ENCODE peak calls at places on chromosomes 5 and 9, in five cellular contexts. C is PC-9, S is lower leg skin, G is fibroblast of pulmonary artery, J is ascending aorta. N is an unnamed sample.

GRCh38 chr9:105425817-105426433 is 21.9 kb upstream of the FSD1L start:
- DNase-seq in G (peak), J (no peak), C (no peak), S (no peak), N (no peak)

GRCh38 chr5:123514615-123515355 is 2.8 kb downstream of the CSNK1G3 start:
- DNase-seq in G (no peak), S (no peak), C (peak), J (no peak), N (no peak)

GRCh38 chr5:169089343-169089742 is 211.6 kb downstream of the SLIT3 start:
- DNase-seq in G (no peak), J (no peak), C (no peak), S (no peak), N (no peak)

GRCh38 chr5:94754824-94755223 is 136.4 kb downstream of the SLF1 start:
- DNase-seq in C (peak), J (no peak), G (no peak), S (no peak), N (no peak)

GRCh38 chr9:82606761-82607382 is 456.1 kb downstream of the RASEF start:
- DNase-seq in G (peak), C (peak), S (peak), J (no peak), N (no peak)

GRCh38 chr9:114850871-114851270 is 45.0 kb upstream of the TNFSF15 start:
- DNase-seq in C (no peak), S (no peak), J (no peak), G (peak), N (no peak)

GRCh38 chr5:141713616-141714309 is 31.7 kb upstream of the ARAP3 start:
- DNase-seq in G (no peak), J (no peak), S (no peak), C (peak), N (no peak)

GRCh38 chr5:81428446-81428845 is 34.5 kb upstream of the ACOT12 start:
- DNase-seq in S (no peak), C (no peak), J (no peak), G (peak), N (no peak)

GRCh38 chr9:36298566-36298965 is 40.3 kb upstream of the GNE start:
- DNase-seq in J (no peak), S (no peak), G (peak), C (no peak), N (no peak)

GRCh38 chr5:122715095-122715494 is 59.8 kb upstream of the SNX2 start:
- DNase-seq in C (no peak), J (no peak), G (peak), S (peak), N (no peak)

GRCh38 chr5:60836131-60836530 is 7.9 kb downstream of the ELOVL7 start:
- DNase-seq in S (no peak), C (no peak), G (no peak), J (no peak), N (no peak)

GRCh38 chr9:69364510-69365150 is 39.6 kb downstream of the ENTREP1 start:
- DNase-seq in J (no peak), C (no peak), S (no peak), G (no peak), N (no peak)

GRCh38 chr5:151772868-151773561 is 1.3 kb downstream of the G3BP1 start:
- DNase-seq in S (no peak), J (no peak), C (no peak), G (peak), N (no peak)

GRCh38 chr9:124810513-124811355 is 33.8 kb downstream of the OLFML2A start:
- DNase-seq in J (no peak), S (no peak), C (peak), G (peak), N (no peak)

GRCh38 chr5:135829179-135829578 is 5.3 kb upstream of the SLC25A48 start:
- DNase-seq in G (no peak), J (peak), C (no peak), S (no peak), N (no peak)

GRCh38 chr9:106964822-106965525 is 102.0 kb downstream of the ZNF462 start:
- DNase-seq in S (no peak), C (no peak), J (no peak), G (no peak), N (no peak)

GRCh38 chr5:115324021-115324420 is 27.6 kb upstream of the CCDC112 start:
- DNase-seq in G (no peak), C (no peak), S (no peak), J (no peak), N (no peak)

GRCh38 chr9:137237759-137238726 is 3.0 kb upstream of the TUBB4B start:
- DNase-seq in J (no peak), S (no peak), C (peak), G (no peak), N (no peak)

GRCh38 chr5:10333154-10334006 is 20.1 kb upstream of the MARCHF6 start:
- DNase-seq in G (peak), J (no peak), C (peak), S (no peak), N (no peak)

GRCh38 chr5:157485811-157486739 is 26.1 kb downstream of the NIPAL4 start:
- DNase-seq in J (no peak), C (no peak), G (no peak), S (no peak), N (no peak)

GRCh38 chr9:124741681-124742080 is 29.4 kb downstream of the NR6A1 start:
- DNase-seq in G (no peak), J (no peak), S (no peak), C (no peak), N (no peak)

GRCh38 chr5:32450952-32451351 is 6.4 kb upstream of the ZFR start:
- DNase-seq in G (no peak), C (no peak), J (no peak), S (no peak), N (no peak)
- TF ChIP-seq CTCF in G (peak), C (no peak), J (no peak), S (no peak), N (no peak)

GRCh38 chr5:39201795-39202593 is 17.4 kb downstream of the FYB1 start:
- DNase-seq in J (no peak), C (no peak), S (no peak), G (no peak), N (no peak)

GRCh38 chr5:39199335-39199734 is 20.0 kb downstream of the FYB1 start:
- DNase-seq in J (no peak), S (no peak), G (no peak), C (no peak), N (no peak)

GRCh38 chr5:39200081-39200480 is 19.3 kb downstream of the FYB1 start:
- DNase-seq in G (no peak), S (no peak), C (no peak), J (no peak), N (no peak)

GRCh38 chr5:39202594-39203290 is 16.6 kb downstream of the FYB1 start:
- DNase-seq in C (no peak), G (no peak), S (no peak), J (no peak), N (no peak)

GRCh38 chr5:39201160-39201794 is 18.1 kb downstream of the FYB1 start:
- DNase-seq in C (no peak), S (no peak), J (no peak), G (no peak), N (no peak)
- H3K4me3 ChIP-seq in C (no peak), S (no peak), J (no peak), G (no peak), N (no peak)

GRCh38 chr9:18786936-18787658 is 245.9 kb downstream of the SAXO1 start:
- DNase-seq in S (no peak), J (no peak), C (no peak), G (peak), N (no peak)

GRCh38 chr9:18788256-18788655 is 244.8 kb downstream of the SAXO1 start:
- DNase-seq in C (no peak), S (no peak), J (no peak), G (no peak), N (no peak)

GRCh38 chr9:18786196-18786595 is 246.8 kb downstream of the SAXO1 start:
- DNase-seq in G (peak), C (no peak), J (no peak), S (no peak), N (no peak)

GRCh38 chr9:18793122-18793521 is 239.9 kb downstream of the SAXO1 start:
- DNase-seq in C (no peak), G (no peak), S (no peak), J (no peak), N (no peak)

GRCh38 chr9:18791074-18791473 is 241.9 kb downstream of the SAXO1 start:
- DNase-seq in C (peak), G (peak), J (no peak), S (no peak), N (no peak)
- TF ChIP-seq CTCF in C (peak), G (peak), J (no peak), S (no peak), N (no peak)

GRCh38 chr5:25573691-25574090 is 928.9 kb upstream of the CDH10 start:
- DNase-seq in G (no peak), S (no peak), J (no peak), C (no peak), N (no peak)

GRCh38 chr5:25567881-25568280 is 923.1 kb upstream of the CDH10 start:
- DNase-seq in S (no peak), G (no peak), C (no peak), J (no peak), N (no peak)

GRCh38 chr5:25568294-25568693 is 923.5 kb upstream of the CDH10 start:
- DNase-seq in S (no peak), G (no peak), C (no peak), J (no peak), N (no peak)

GRCh38 chr5:25570067-25570583 is 925.3 kb upstream of the CDH10 start:
- DNase-seq in C (no peak), J (no peak), S (no peak), G (no peak), N (no peak)

GRCh38 chr5:25568989-25569625 is 924.3 kb upstream of the CDH10 start:
- DNase-seq in S (no peak), J (no peak), C (no peak), G (no peak), N (no peak)
- H3K4me3 ChIP-seq in S (no peak), J (no peak), C (no peak), G (no peak), N (no peak)

GRCh38 chr5:150156033-150156381 is 362 bp upstream of the PDGFRB start:
- DNase-seq in J (no peak), G (no peak), S (no peak), C (no peak), N (no peak)

GRCh38 chr5:150153483-150153882 is 2.2 kb downstream of the PDGFRB start:
- DNase-seq in S (no peak), J (no peak), G (no peak), C (no peak), N (no peak)

GRCh38 chr5:150153957-150154617 is 1.6 kb downstream of the PDGFRB start:
- DNase-seq in C (no peak), S (no peak), G (peak), J (no peak), N (no peak)

GRCh38 chr5:150155258-150156032 is at the start of gene PDGFRB:
- DNase-seq in G (peak), J (peak), S (peak), C (no peak), N (no peak)

DNA sequence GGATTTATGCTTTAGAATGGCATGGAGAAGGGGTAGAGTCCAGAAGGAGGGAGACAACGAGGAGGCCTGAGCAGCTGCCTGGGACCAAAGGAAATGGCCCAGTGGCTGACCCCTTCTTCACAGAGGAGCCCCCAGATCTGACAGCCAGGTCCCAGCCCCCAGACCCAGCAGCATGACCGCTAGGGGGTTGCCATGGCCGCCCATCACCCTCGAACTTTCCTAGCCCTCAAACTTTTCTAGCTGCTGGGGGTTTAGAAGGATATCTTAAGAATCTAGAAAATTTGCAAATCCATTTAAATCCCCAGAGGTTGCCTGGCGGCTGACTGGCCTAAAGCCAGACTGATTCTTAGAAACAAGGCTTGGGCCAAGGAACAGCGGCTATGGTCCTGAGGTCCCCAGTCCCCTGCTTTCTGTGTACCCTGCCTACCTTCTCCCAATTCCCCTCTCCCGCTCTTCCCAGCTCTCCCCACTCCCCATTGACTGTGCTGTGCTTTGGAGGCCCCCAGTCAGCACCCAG is 969 bp downstream of the PDGFRB start:
- DNase-seq in C (no peak), G (no peak), S (no peak), J (no peak), N (no peak)
- TF ChIP-seq CTCF in C (no peak), G (no peak), S (no peak), J (no peak), N (no peak)

GRCh38 chr9:135241381-135242380 is 154.2 kb downstream of the OLFM1 start:
- DNase-seq in G (no peak), J (no peak), S (no peak), C (no peak), N (no peak)
- H3K4me3 ChIP-seq in G (no peak), J (no peak), S (no peak), C (no peak), N (no peak)

GRCh38 chr5:133403741-133404364 is 208.5 kb downstream of the FSTL4 start:
- DNase-seq in C (no peak), S (no peak), G (no peak), J (peak), N (no peak)

GRCh38 chr5:133402781-133403180 is 209.6 kb downstream of the FSTL4 start:
- DNase-seq in G (no peak), S (no peak), J (peak), C (no peak), N (no peak)

GRCh38 chr5:133405275-133406034 is 206.9 kb downstream of the FSTL4 start:
- DNase-seq in S (no peak), C (no peak), G (no peak), J (peak), N (no peak)

GRCh38 chr5:133406208-133406607 is 206.1 kb downstream of the FSTL4 start:
- DNase-seq in G (no peak), C (no peak), J (peak), S (no peak), N (no peak)

DNA sequence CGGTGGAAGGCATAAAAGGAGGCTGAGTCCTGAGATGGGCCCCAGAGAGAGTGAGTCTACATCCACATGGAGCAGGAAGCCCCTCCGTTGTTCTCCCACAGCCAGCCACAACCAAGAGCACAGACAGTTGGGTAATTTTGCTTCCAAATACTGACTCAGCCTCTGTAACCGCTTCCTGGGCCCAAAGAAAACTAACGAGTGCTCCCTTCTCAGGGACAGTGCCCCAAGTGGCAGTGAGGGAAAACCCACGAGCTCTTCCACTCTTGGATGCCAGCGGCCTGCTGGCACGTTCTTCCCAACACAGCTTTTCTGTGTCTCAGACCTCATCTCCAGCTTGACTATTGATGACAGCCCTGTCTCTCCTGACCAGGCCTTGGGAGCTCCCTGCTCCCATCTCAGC is 207.6 kb downstream of the FSTL4 start:
- DNase-seq in J (no peak), G (no peak), S (no peak), C (no peak), N (no peak)
- TF ChIP-seq CTCF in J (no peak), G (no peak), S (no peak), C (no peak), N (no peak)

DNA sequence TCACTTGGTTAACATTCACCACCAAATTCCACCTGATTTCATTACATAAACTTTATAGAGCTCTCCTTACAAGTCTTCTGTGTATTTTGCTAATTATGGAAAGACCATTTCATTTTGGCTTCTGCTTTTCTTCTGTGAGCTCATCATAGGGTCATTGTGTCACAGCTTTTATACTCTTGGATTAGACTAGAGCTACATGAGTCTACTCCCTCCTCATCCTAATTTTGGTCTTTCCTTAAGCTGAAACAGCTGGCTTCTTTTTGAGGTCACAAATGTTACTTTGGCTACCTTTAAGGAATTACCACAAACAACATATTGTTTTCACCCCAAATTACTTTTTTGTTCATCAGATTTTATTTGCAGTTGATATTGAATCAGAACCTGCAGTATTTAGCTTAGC is 103.0 kb downstream of the NPR3 start:
- DNase-seq in S (no peak), G (no peak), C (no peak), J (no peak), N (no peak)
- H3K4me3 ChIP-seq in S (no peak), G (no peak), C (no peak), J (no peak), N (no peak)